ENCODE peak calls at places on chromosomes 7 and 10, in ten cellular contexts. Q, X, Y, U, N, M, E, H, V and J are unnamed samples.

GRCh38 chr7:81416648-81417047 is 353.2 kb downstream of the HGF start:
- DNase-seq in Q (no peak), X (no peak), Y (no peak), U (no peak), N (no peak), M (no peak), E (no peak), H (no peak), V (no peak), J (no peak)

GRCh38 chr10:59387951-59388431 is 25.6 kb upstream of the FAM13C start:
- DNase-seq in Q (peak), X (no peak), Y (no peak), U (no peak), N (peak), M (no peak), E (peak), H (no peak), V (peak), J (peak)

GRCh38 chr7:45192546-45193177 is 35.1 kb downstream of the RAMP3 start:
- DNase-seq in Q (no peak), X (no peak), Y (no peak), U (no peak), N (no peak), M (no peak), E (no peak), H (no peak), V (no peak), J (no peak)

GRCh38 chr7:159025161-159025779 is 119.4 kb downstream of the VIPR2 start:
- DNase-seq in Q (no peak), X (no peak), Y (no peak), U (no peak), N (no peak), M (no peak), E (no peak), H (no peak), V (no peak), J (no peak)

GRCh38 chr7:108051449-108051848 is 48.5 kb upstream of the LAMB1 start:
- DNase-seq in Q (no peak), X (no peak), Y (no peak), U (no peak), N (no peak), M (no peak), E (no peak), H (no peak), V (no peak), J (no peak)

GRCh38 chr7:78607099-78607498 is 808.5 kb downstream of the PHTF2 start:
- DNase-seq in Q (no peak), X (no peak), Y (no peak), U (no peak), N (peak), M (no peak), E (no peak), H (no peak), V (peak), J (no peak)

GRCh38 chr10:33497338-33497737 is 162.9 kb upstream of the NRP1 start:
- DNase-seq in Q (no peak), X (no peak), Y (no peak), U (no peak), N (no peak), M (no peak), E (no peak), H (no peak), V (no peak), J (no peak)

GRCh38 chr7:123348700-123349099 is 148.9 kb upstream of the SLC13A1 start:
- DNase-seq in Q (no peak), X (no peak), Y (no peak), U (peak), N (no peak), M (no peak), E (no peak), H (no peak), V (no peak), J (no peak)

GRCh38 chr7:43110790-43111362 is 1.6 kb upstream of the HECW1 start:
- DNase-seq in Q (no peak), X (no peak), Y (no peak), U (no peak), N (no peak), M (no peak), E (no peak), H (no peak), V (no peak), J (no peak)

GRCh38 chr10:98587156-98587555 is 140.4 kb upstream of the HPS1 start:
- DNase-seq in Q (no peak), X (no peak), Y (no peak), U (peak), N (no peak), M (no peak), E (peak), H (no peak), V (peak), J (no peak)

GRCh38 chr7:42972703-42973500 is 40.7 kb downstream of the MRPL32 start:
- DNase-seq in Q (peak), X (no peak), Y (no peak), U (peak), N (peak), M (peak), E (peak), H (peak), V (peak), J (peak)

GRCh38 chr10:80924063-80924952 is 386.6 kb downstream of the SH2D4B start:
- DNase-seq in Q (no peak), X (peak), Y (no peak), U (peak), N (peak), M (no peak), E (peak), H (no peak), V (peak), J (peak)

GRCh38 chr10:86041116-86041515 is 325.5 kb downstream of the GRID1 start:
- DNase-seq in Q (no peak), X (no peak), Y (no peak), U (no peak), N (no peak), M (no peak), E (no peak), H (no peak), V (no peak), J (no peak)

GRCh38 chr10:93126484-93127052 is 52.9 kb downstream of the CYP26A1 start:
- DNase-seq in Q (no peak), X (no peak), Y (no peak), U (no peak), N (no peak), M (no peak), E (no peak), H (no peak), V (no peak), J (no peak)

GRCh38 chr7:12623885-12624498 is 53.5 kb downstream of the SCIN start:
- DNase-seq in Q (no peak), X (no peak), Y (no peak), U (peak), N (peak), M (no peak), E (peak), H (no peak), V (peak), J (no peak)

GRCh38 chr10:13613519-13613918 is 26.8 kb downstream of the PRPF18 start:
- DNase-seq in Q (no peak), X (peak), Y (no peak), U (peak), N (peak), M (no peak), E (peak), H (no peak), V (peak), J (no peak)
- TF ChIP-seq CTCF in Q (peak), X (peak), Y (peak), U (peak), N (peak), M (peak), E (peak), H (peak), V (peak), J (peak)

GRCh38 chr7:130896051-130896881 is 162.3 kb upstream of the KLF14 start:
- DNase-seq in Q (no peak), X (no peak), Y (no peak), U (no peak), N (peak), M (no peak), E (peak), H (no peak), V (no peak), J (no peak)
- TF ChIP-seq CTCF in Q (peak), X (no peak), Y (no peak), U (peak), N (peak), M (peak), E (peak), H (no peak), V (peak), J (peak)

DNA sequence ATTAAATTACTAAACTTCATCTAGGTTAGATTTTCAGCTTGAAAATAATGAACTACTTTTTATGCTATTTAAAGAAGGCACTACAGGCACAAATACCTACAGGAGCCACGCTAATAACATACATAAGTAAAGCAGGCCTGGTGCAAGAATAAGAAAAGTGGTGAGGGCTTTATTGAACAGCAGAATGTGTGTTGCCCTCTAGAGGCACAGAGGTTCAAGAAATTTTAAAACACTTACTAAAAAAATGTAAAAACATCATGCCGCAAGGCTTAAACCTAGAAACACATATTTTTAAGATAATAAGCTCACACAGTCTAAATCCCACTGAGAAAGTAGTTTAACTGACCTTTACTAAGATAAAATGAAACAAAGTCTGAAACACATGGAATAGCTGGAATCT is 20.3 kb downstream of the CACUL1 start:
- DNase-seq in Q (no peak), X (no peak), Y (no peak), U (no peak), N (no peak), M (no peak), E (no peak), H (no peak), V (no peak), J (no peak)
- TF ChIP-seq CTCF in Q (peak), X (peak), Y (no peak), U (peak), N (peak), M (no peak), E (peak), H (peak), V (no peak), J (peak)

DNA sequence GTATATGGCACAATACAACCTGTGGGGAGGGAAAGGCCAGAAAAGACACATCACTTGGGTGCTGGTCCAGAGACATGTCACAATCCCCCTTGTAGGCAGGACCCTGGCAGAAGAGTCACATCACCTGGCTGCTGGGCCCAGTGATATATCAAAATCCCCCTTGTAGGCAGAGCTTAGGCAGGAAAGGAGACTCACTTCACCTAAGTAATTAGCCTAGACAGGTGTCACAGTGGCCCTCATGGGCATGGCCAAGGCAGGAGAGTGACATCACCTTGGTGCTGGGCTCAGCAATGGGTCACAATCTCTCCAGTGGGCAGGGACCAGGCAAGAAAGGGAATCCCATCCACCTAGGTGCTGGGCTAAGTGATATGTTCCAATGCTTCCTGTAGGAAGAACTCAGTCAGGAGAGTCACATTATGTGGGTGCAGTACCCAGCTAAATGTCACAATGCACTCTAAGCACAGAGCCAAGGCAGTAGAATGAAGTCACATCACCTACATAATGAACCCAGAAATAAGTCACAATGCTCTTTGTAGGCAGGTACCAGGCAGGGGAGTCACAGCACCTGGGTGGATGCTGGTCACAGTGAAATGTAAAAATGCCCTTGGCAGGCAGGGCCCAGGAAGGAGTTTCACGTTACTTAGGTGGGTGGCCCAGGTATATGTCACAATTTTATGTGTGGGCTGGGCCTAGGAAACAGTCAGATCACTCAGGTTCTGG is 18.9 kb upstream of the ZNF736 start:
- DNase-seq in Q (no peak), X (no peak), Y (no peak), U (no peak), N (no peak), M (no peak), E (no peak), H (no peak), V (no peak), J (no peak)
- TF ChIP-seq CTCF in Q (no peak), X (no peak), Y (no peak), U (no peak), N (no peak), M (no peak), E (no peak), H (no peak), V (no peak), J (no peak)

GRCh38 chr7:155702616-155703015 is 58.2 kb downstream of the RBM33 start:
- DNase-seq in Q (no peak), X (no peak), Y (no peak), U (no peak), N (peak), M (no peak), E (no peak), H (no peak), V (peak), J (no peak)
- TF ChIP-seq CTCF in Q (no peak), X (no peak), Y (no peak), U (no peak), N (no peak), M (no peak), E (no peak), H (no peak), V (no peak), J (no peak)

GRCh38 chr10:30709229-30709628 is 79.7 kb upstream of the LYZL2 start:
- DNase-seq in Q (no peak), X (no peak), Y (no peak), U (no peak), N (no peak), M (no peak), E (no peak), H (no peak), V (no peak), J (no peak)
- TF ChIP-seq CTCF in Q (no peak), X (no peak), Y (no peak), U (no peak), N (no peak), M (no peak), E (peak), H (no peak), V (peak), J (no peak)

DNA sequence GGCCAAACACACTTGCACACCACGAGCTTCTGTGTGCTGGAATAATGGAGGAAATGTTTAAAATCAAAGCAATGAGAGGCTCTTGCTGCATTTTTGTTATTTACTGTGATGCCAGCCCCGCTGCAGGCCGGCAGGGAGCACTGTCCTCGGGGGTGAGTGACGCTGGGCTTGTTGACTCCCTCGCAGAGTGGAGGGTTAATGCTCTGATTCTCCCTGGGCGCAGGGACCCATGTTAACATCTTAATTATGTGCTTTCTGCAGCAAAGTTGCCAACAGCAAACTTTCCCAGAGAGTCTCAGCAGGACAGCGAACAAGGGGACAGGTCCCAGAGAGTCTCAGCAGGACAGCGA is 22.9 kb downstream of the SCART1 start:
- DNase-seq in Q (no peak), X (no peak), Y (no peak), U (no peak), N (no peak), M (no peak), E (no peak), H (no peak), V (no peak), J (no peak)
- TF ChIP-seq CTCF in Q (no peak), X (no peak), Y (no peak), U (no peak), N (no peak), M (no peak), E (no peak), H (no peak), V (no peak), J (no peak)

GRCh38 chr7:21448974-21449373 is 21.1 kb downstream of the SP4 start:
- DNase-seq in Q (no peak), X (no peak), Y (no peak), U (no peak), N (no peak), M (no peak), E (no peak), H (no peak), V (no peak), J (no peak)

GRCh38 chr7:21443149-21443841 is 15.4 kb downstream of the SP4 start:
- DNase-seq in Q (no peak), X (no peak), Y (no peak), U (no peak), N (no peak), M (no peak), E (no peak), H (no peak), V (no peak), J (no peak)
- TF ChIP-seq CTCF in Q (no peak), X (no peak), Y (no peak), U (no peak), N (no peak), M (no peak), E (no peak), H (no peak), V (no peak), J (no peak)

GRCh38 chr7:2175091-2175490 is 57.7 kb downstream of the MAD1L1 start:
- DNase-seq in Q (no peak), X (no peak), Y (no peak), U (peak), N (no peak), M (no peak), E (no peak), H (no peak), V (no peak), J (no peak)
- TF ChIP-seq CTCF in Q (no peak), X (no peak), Y (no peak), U (no peak), N (no peak), M (peak), E (peak), H (no peak), V (no peak), J (no peak)